ENCODE peak calls at places on chromosomes 11 and 22, in five cellular contexts. L is left lung, W is Panc1, V is heart right ventricle, F is prostate gland. I is an unnamed sample.

GRCh38 chr11:62851807-62852522 is 12.6 kb upstream of the WDR74 start:
- DNase-seq in L (no peak), W (no peak), V (no peak), F (no peak), I (no peak)

GRCh38 chr22:30205281-30206115 is 41.1 kb downstream of the LIF start:
- DNase-seq in L (no peak), W (peak; percentile 90), V (peak; percentile 60), F (no peak), I (peak; percentile 47)

GRCh38 chr22:38203855-38204497 is 2.2 kb downstream of the MAFF start:
- DNase-seq in L (no peak), W (no peak), V (no peak), F (no peak), I (no peak)

GRCh38 chr11:67434395-67434881 is 3.0 kb downstream of the PTPRCAP start:
- DNase-seq in L (no peak), W (no peak), V (no peak), F (no peak), I (no peak)

GRCh38 chr11:48114740-48115139 is 101.9 kb upstream of the OR4B1 start:
- DNase-seq in L (no peak), W (no peak), V (no peak), F (no peak), I (no peak)

GRCh38 chr11:131859811-131860210 is 489.4 kb downstream of the NTM start:
- DNase-seq in L (no peak), W (no peak), V (no peak), F (no peak), I (no peak)

GRCh38 chr11:70713988-70714665 is 315.8 kb downstream of the CTTN start:
- DNase-seq in L (no peak), W (no peak), V (no peak), F (no peak), I (no peak)

GRCh38 chr22:38347944-38348750 is 30.9 kb upstream of the CSNK1E start:
- DNase-seq in L (no peak), W (no peak), V (no peak), F (no peak), I (no peak)

GRCh38 chr11:115065314-115065713 is 387.0 kb downstream of the NXPE2 start:
- DNase-seq in L (no peak), W (no peak), V (no peak), F (no peak), I (no peak)

GRCh38 chr11:14641801-14642200 is 1.8 kb upstream of the PDE3B start:
- DNase-seq in L (no peak), W (no peak), V (no peak), F (peak; percentile 36), I (no peak)

GRCh38 chr11:61874460-61874809 is 16.9 kb downstream of the FADS3 start:
- DNase-seq in L (peak; percentile 62), W (no peak), V (peak; percentile 77), F (no peak), I (no peak)

GRCh38 chr11:36619502-36619901 is 21.5 kb upstream of the RAG2 start:
- DNase-seq in L (no peak), W (no peak), V (no peak), F (no peak), I (no peak)

GRCh38 chr22:44472583-44472982 is 25.4 kb downstream of the RTL6 start:
- DNase-seq in L (no peak), W (no peak), V (no peak), F (no peak), I (no peak)

GRCh38 chr11:126102436-126102894 is 39.8 kb upstream of the CDON start:
- DNase-seq in L (peak; percentile 72), W (no peak), V (peak; percentile 33), F (peak; percentile 58), I (no peak)

GRCh38 chr22:22061085-22062077 is 78.8 kb upstream of the TOP3B start:
- DNase-seq in L (no peak), W (no peak), V (peak; percentile 73), F (no peak), I (no peak)

GRCh38 chr11:45927684-45928413 is 5.4 kb downstream of the LARGE2 start:
- DNase-seq in L (no peak), W (no peak), V (no peak), F (no peak), I (no peak)

GRCh38 chr11:87061766-87062165 is 24.0 kb downstream of the TMEM135 start:
- DNase-seq in L (no peak), W (no peak), V (no peak), F (no peak), I (no peak)

GRCh38 chr22:37379085-37379484 is 48.2 kb downstream of the ELFN2 start:
- DNase-seq in L (no peak), W (no peak), V (no peak), F (no peak), I (no peak)

GRCh38 chr22:45664136-45664646 is 7.4 kb upstream of the ATXN10 start:
- DNase-seq in L (no peak), W (no peak), V (no peak), F (no peak), I (no peak)

GRCh38 chr11:62889484-62890437 is 9.1 kb downstream of the SLC3A2 start:
- DNase-seq in L (no peak), W (peak; percentile 57), V (no peak), F (no peak), I (no peak)

GRCh38 chr22:50460942-50461341 is 13.9 kb downstream of the SBF1 start:
- DNase-seq in L (no peak), W (no peak), V (no peak), F (peak; percentile 69), I (no peak)

GRCh38 chr22:44793506-44794225 is 41.3 kb downstream of the ARHGAP8 start:
- DNase-seq in L (no peak), W (no peak), V (no peak), F (no peak), I (no peak)

GRCh38 chr11:83151274-83151977 is 5.5 kb upstream of the PCF11 start:
- DNase-seq in L (no peak), W (no peak), V (no peak), F (no peak), I (no peak)

GRCh38 chr11:13277719-13278619 is at the start of gene BMAL1:
- DNase-seq in L (peak; percentile 78), W (no peak), V (peak; percentile 37), F (peak; percentile 30), I (peak; percentile 37)

GRCh38 chr11:115488945-115489344 is 15.3 kb downstream of the CADM1 start:
- DNase-seq in L (no peak), W (no peak), V (no peak), F (no peak), I (no peak)

GRCh38 chr11:102603091-102603490 is 22.0 kb downstream of the MMP20 start:
- DNase-seq in L (no peak), W (no peak), V (no peak), F (peak; percentile 13), I (no peak)

GRCh38 chr11:18578975-18579598 is 9.4 kb downstream of the UEVLD start:
- DNase-seq in L (no peak), W (no peak), V (no peak), F (peak; percentile 19), I (no peak)

GRCh38 chr11:27720277-27720830 is 20.1 kb upstream of the BDNF start:
- DNase-seq in L (no peak), W (no peak), V (peak; percentile 40), F (no peak), I (no peak)

GRCh38 chr11:8760896-8761295 is 78.3 kb downstream of the RPL27A start:
- DNase-seq in L (no peak), W (no peak), V (no peak), F (no peak), I (no peak)

GRCh38 chr11:134032501-134033091 is 36.3 kb upstream of the JAM3 start:
- DNase-seq in L (no peak), W (no peak), V (no peak), F (no peak), I (no peak)

GRCh38 chr11:69588270-69588669 is 52.7 kb upstream of the CCND1 start:
- DNase-seq in L (no peak), W (peak; percentile 24), V (no peak), F (no peak), I (no peak)

GRCh38 chr11:131666006-131666405 is 295.6 kb downstream of the NTM start:
- DNase-seq in L (no peak), W (no peak), V (no peak), F (no peak), I (no peak)

GRCh38 chr11:114921697-114922096 is 243.4 kb downstream of the NXPE2 start:
- DNase-seq in L (no peak), W (no peak), V (no peak), F (no peak), I (no peak)

GRCh38 chr11:17554487-17554886 is 7.4 kb downstream of the OTOG start:
- DNase-seq in L (no peak), W (no peak), V (no peak), F (no peak), I (no peak)

GRCh38 chr11:38411149-38411548 is 1813.1 kb upstream of the RAG2 start:
- DNase-seq in L (no peak), W (no peak), V (no peak), F (no peak), I (no peak)
- TF ChIP-seq CTCF in L (no peak), W (peak; percentile 24), V (no peak), F (no peak), I (no peak)

DNA sequence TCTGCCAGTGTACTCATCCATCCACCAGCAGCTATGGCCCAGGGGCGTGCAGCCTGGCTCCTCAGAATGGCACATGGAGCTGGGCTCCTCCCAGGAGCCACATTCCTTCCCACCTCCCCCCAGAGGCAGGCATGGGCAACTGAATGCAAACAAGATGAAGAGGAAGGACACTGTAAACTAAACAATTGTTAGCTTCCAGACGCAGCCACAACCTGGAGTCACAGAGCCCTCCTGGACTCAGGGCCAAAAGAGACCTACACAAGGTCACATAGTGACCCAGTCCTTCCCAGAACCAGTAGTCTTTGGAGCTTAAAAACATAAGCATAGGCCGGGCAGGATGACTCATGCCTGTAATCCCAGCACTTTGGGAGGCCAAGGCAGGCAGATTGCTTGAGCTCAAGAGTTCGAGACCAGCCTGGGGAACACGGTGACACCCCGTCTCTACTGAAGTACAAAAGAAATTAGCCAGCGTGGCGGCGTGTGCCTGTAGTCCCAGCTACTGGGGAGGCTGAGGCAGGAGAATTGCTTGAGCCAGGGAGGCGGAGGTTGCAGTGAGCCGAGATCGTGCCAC is 30.7 kb upstream of the CLDN5 start:
- DNase-seq in L (no peak), W (no peak), V (no peak), F (no peak), I (no peak)
- TF ChIP-seq CTCF in L (no peak), W (no peak), V (no peak), F (no peak), I (no peak)

GRCh38 chr22:26199665-26200064 is 30.4 kb downstream of the SEZ6L start:
- DNase-seq in L (no peak), W (no peak), V (no peak), F (no peak), I (no peak)
- TF ChIP-seq CTCF in L (no peak), W (no peak), V (no peak), F (no peak), I (no peak)

GRCh38 chr22:40036591-40037225 is 42.0 kb downstream of the FAM83F start:
- DNase-seq in L (peak; percentile 50), W (peak; percentile 52), V (peak; percentile 43), F (no peak), I (no peak)
- TF ChIP-seq CTCF in L (peak; percentile 58), W (peak; percentile 86), V (peak; percentile 68), F (peak; percentile 60), I (no peak)

DNA sequence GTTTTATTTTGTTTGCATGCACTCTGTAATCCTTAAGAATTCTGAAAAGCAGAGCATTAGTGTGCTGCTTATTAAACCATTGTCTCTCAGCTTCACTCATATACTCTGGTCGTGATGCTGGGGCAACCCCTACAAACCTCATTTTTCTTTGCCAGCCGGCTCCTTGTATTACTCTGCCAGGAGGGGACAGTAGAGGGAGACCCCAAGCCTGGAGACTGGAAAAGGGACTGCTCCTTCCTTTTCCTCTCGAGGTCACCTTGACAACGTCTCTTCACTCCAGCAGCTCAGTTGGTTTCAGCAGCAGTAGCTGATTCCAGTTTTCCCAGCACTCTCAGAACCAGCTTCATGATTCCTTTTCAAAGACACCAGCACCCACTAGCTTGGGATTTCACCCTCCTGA is 2.8 kb upstream of the JHY start:
- DNase-seq in L (no peak), W (no peak), V (no peak), F (no peak), I (no peak)
- TF ChIP-seq CTCF in L (no peak), W (peak; percentile 42), V (no peak), F (no peak), I (no peak)